ENCODE peak calls at places on chromosome 11, in eight cellular contexts. One of them, this sample, is unnamed.

GRCh38 chr11:66882540-66882939 is 25.7 kb downstream of the LRFN4 start:
- DNase-seq in BJ: no peak
- DNase-seq in RPMI7951: no peak
- DNase-seq in effector CD4-positive, alpha-beta T cell: no peak
- DNase-seq in psoas muscle: peak
- DNase-seq in SHP77: peak
- DNase-seq in NCI-H2029: peak
- DNase-seq in GM13976: no peak
- DNase-seq in this sample: no peak

GRCh38 chr11:1036931-1037330 is 413 bp upstream of the MUC6 start:
- DNase-seq in BJ: no peak
- DNase-seq in RPMI7951: no peak
- DNase-seq in effector CD4-positive, alpha-beta T cell: no peak
- DNase-seq in psoas muscle: no peak
- DNase-seq in SHP77: no peak
- DNase-seq in NCI-H2029: no peak
- DNase-seq in GM13976: no peak
- DNase-seq in this sample: no peak

GRCh38 chr11:13993096-13993760 is 30.7 kb downstream of the SPON1 start:
- DNase-seq in BJ: no peak
- DNase-seq in RPMI7951: no peak
- DNase-seq in effector CD4-positive, alpha-beta T cell: no peak
- DNase-seq in psoas muscle: no peak
- DNase-seq in SHP77: no peak
- DNase-seq in NCI-H2029: no peak
- DNase-seq in GM13976: no peak
- DNase-seq in this sample: no peak

GRCh38 chr11:123308077-123308476 is 113.0 kb upstream of the CLMP start:
- DNase-seq in BJ: peak
- DNase-seq in RPMI7951: peak
- DNase-seq in effector CD4-positive, alpha-beta T cell: no peak
- DNase-seq in psoas muscle: no peak
- DNase-seq in SHP77: no peak
- DNase-seq in NCI-H2029: peak
- DNase-seq in GM13976: no peak
- DNase-seq in this sample: no peak

GRCh38 chr11:86735462-86736302 is 63.3 kb upstream of the ME3 start:
- DNase-seq in BJ: no peak
- DNase-seq in RPMI7951: no peak
- DNase-seq in effector CD4-positive, alpha-beta T cell: no peak
- DNase-seq in psoas muscle: no peak
- DNase-seq in SHP77: no peak
- DNase-seq in NCI-H2029: no peak
- DNase-seq in GM13976: no peak
- DNase-seq in this sample: no peak

GRCh38 chr11:134049303-134049702 is 19.6 kb upstream of the JAM3 start:
- DNase-seq in BJ: no peak
- DNase-seq in RPMI7951: no peak
- DNase-seq in effector CD4-positive, alpha-beta T cell: no peak
- DNase-seq in psoas muscle: no peak
- DNase-seq in SHP77: no peak
- DNase-seq in NCI-H2029: no peak
- DNase-seq in GM13976: no peak
- DNase-seq in this sample: no peak

GRCh38 chr11:61754534-61755482 is 2.4 kb downstream of the MYRF start:
- DNase-seq in BJ: no peak
- DNase-seq in RPMI7951: no peak
- DNase-seq in effector CD4-positive, alpha-beta T cell: no peak
- DNase-seq in psoas muscle: no peak
- DNase-seq in SHP77: no peak
- DNase-seq in NCI-H2029: no peak
- DNase-seq in GM13976: no peak
- DNase-seq in this sample: no peak

GRCh38 chr11:107438148-107438547 is 19.5 kb downstream of the CWF19L2 start:
- DNase-seq in BJ: no peak
- DNase-seq in RPMI7951: no peak
- DNase-seq in effector CD4-positive, alpha-beta T cell: no peak
- DNase-seq in psoas muscle: no peak
- DNase-seq in SHP77: no peak
- DNase-seq in NCI-H2029: no peak
- DNase-seq in GM13976: no peak
- DNase-seq in this sample: no peak

GRCh38 chr11:3123316-3123715 is 41.8 kb downstream of the OSBPL5 start:
- DNase-seq in BJ: no peak
- DNase-seq in RPMI7951: no peak
- DNase-seq in effector CD4-positive, alpha-beta T cell: no peak
- DNase-seq in psoas muscle: peak
- DNase-seq in SHP77: peak
- DNase-seq in NCI-H2029: peak
- DNase-seq in GM13976: no peak
- DNase-seq in this sample: no peak

GRCh38 chr11:13448876-13449275 is 14.1 kb downstream of the BTBD10 start:
- DNase-seq in BJ: no peak
- DNase-seq in RPMI7951: no peak
- DNase-seq in effector CD4-positive, alpha-beta T cell: no peak
- DNase-seq in psoas muscle: peak
- DNase-seq in SHP77: no peak
- DNase-seq in NCI-H2029: no peak
- DNase-seq in GM13976: no peak
- DNase-seq in this sample: no peak

GRCh38 chr11:47233989-47234668 is 14.5 kb downstream of the ACP2 start:
- DNase-seq in BJ: no peak
- DNase-seq in RPMI7951: peak
- DNase-seq in effector CD4-positive, alpha-beta T cell: no peak
- DNase-seq in psoas muscle: peak
- DNase-seq in SHP77: peak
- DNase-seq in NCI-H2029: peak
- DNase-seq in GM13976: no peak
- DNase-seq in this sample: no peak

GRCh38 chr11:47189100-47189834 is 3.0 kb upstream of the PACSIN3 start:
- DNase-seq in BJ: peak
- DNase-seq in RPMI7951: peak
- DNase-seq in effector CD4-positive, alpha-beta T cell: no peak
- DNase-seq in psoas muscle: no peak
- DNase-seq in SHP77: no peak
- DNase-seq in NCI-H2029: no peak
- DNase-seq in GM13976: no peak
- DNase-seq in this sample: no peak

GRCh38 chr11:69361048-69361447 is 67.1 kb downstream of the MYEOV start:
- DNase-seq in BJ: no peak
- DNase-seq in RPMI7951: no peak
- DNase-seq in effector CD4-positive, alpha-beta T cell: no peak
- DNase-seq in psoas muscle: no peak
- DNase-seq in SHP77: no peak
- DNase-seq in NCI-H2029: no peak
- DNase-seq in GM13976: peak
- DNase-seq in this sample: no peak

GRCh38 chr11:779120-779954 is 2.0 kb upstream of the GATD1 start:
- DNase-seq in BJ: no peak
- DNase-seq in RPMI7951: no peak
- DNase-seq in effector CD4-positive, alpha-beta T cell: no peak
- DNase-seq in psoas muscle: no peak
- DNase-seq in SHP77: no peak
- DNase-seq in NCI-H2029: no peak
- DNase-seq in GM13976: no peak
- DNase-seq in this sample: no peak

GRCh38 chr11:7981758-7982157 is 5.4 kb upstream of the EIF3F start:
- DNase-seq in BJ: no peak
- DNase-seq in RPMI7951: no peak
- DNase-seq in effector CD4-positive, alpha-beta T cell: no peak
- DNase-seq in psoas muscle: no peak
- DNase-seq in SHP77: no peak
- DNase-seq in NCI-H2029: no peak
- DNase-seq in GM13976: no peak
- DNase-seq in this sample: no peak

GRCh38 chr11:57116654-57117053 is 65.1 kb upstream of the LRRC55 start:
- DNase-seq in BJ: no peak
- DNase-seq in RPMI7951: peak
- DNase-seq in effector CD4-positive, alpha-beta T cell: no peak
- DNase-seq in psoas muscle: no peak
- DNase-seq in SHP77: no peak
- DNase-seq in NCI-H2029: no peak
- DNase-seq in GM13976: peak
- DNase-seq in this sample: peak

GRCh38 chr11:71139516-71140205 is 112.7 kb downstream of the SHANK2 start:
- DNase-seq in BJ: no peak
- DNase-seq in RPMI7951: no peak
- DNase-seq in effector CD4-positive, alpha-beta T cell: no peak
- DNase-seq in psoas muscle: no peak
- DNase-seq in SHP77: no peak
- DNase-seq in NCI-H2029: peak
- DNase-seq in GM13976: no peak
- DNase-seq in this sample: no peak

GRCh38 chr11:65003282-65003681 is 6.5 kb upstream of the BATF2 start:
- DNase-seq in BJ: no peak
- DNase-seq in RPMI7951: peak
- DNase-seq in effector CD4-positive, alpha-beta T cell: no peak
- DNase-seq in psoas muscle: no peak
- DNase-seq in SHP77: no peak
- DNase-seq in NCI-H2029: no peak
- DNase-seq in GM13976: no peak
- DNase-seq in this sample: no peak

GRCh38 chr11:69321877-69322350 is 28.0 kb downstream of the MYEOV start:
- DNase-seq in BJ: peak
- DNase-seq in RPMI7951: peak
- DNase-seq in effector CD4-positive, alpha-beta T cell: no peak
- DNase-seq in psoas muscle: no peak
- DNase-seq in SHP77: no peak
- DNase-seq in NCI-H2029: no peak
- DNase-seq in GM13976: no peak
- DNase-seq in this sample: no peak

GRCh38 chr11:46120711-46121327 is 435 bp downstream of the PHF21A start:
- DNase-seq in BJ: no peak
- DNase-seq in RPMI7951: peak
- DNase-seq in effector CD4-positive, alpha-beta T cell: no peak
- DNase-seq in psoas muscle: peak
- DNase-seq in SHP77: peak
- DNase-seq in NCI-H2029: peak
- DNase-seq in GM13976: no peak
- DNase-seq in this sample: no peak

GRCh38 chr11:117179048-117179999 is 781 bp downstream of the SIDT2 start:
- DNase-seq in BJ: no peak
- DNase-seq in RPMI7951: peak
- DNase-seq in effector CD4-positive, alpha-beta T cell: peak
- DNase-seq in psoas muscle: peak
- DNase-seq in SHP77: peak
- DNase-seq in NCI-H2029: no peak
- DNase-seq in GM13976: peak
- DNase-seq in this sample: peak

GRCh38 chr11:78549624-78550409 is 24.8 kb downstream of the NARS2 start:
- DNase-seq in BJ: no peak
- DNase-seq in RPMI7951: no peak
- DNase-seq in effector CD4-positive, alpha-beta T cell: no peak
- DNase-seq in psoas muscle: no peak
- DNase-seq in SHP77: no peak
- DNase-seq in NCI-H2029: no peak
- DNase-seq in GM13976: no peak
- DNase-seq in this sample: no peak

GRCh38 chr11:70111269-70112016 is 33.3 kb downstream of the ANO1 start:
- DNase-seq in BJ: no peak
- DNase-seq in RPMI7951: peak
- DNase-seq in effector CD4-positive, alpha-beta T cell: no peak
- DNase-seq in psoas muscle: peak
- DNase-seq in SHP77: no peak
- DNase-seq in NCI-H2029: peak
- DNase-seq in GM13976: no peak
- DNase-seq in this sample: no peak

GRCh38 chr11:12139144-12139881 is 28.9 kb downstream of the MICAL2 start:
- DNase-seq in BJ: no peak
- DNase-seq in RPMI7951: peak
- DNase-seq in effector CD4-positive, alpha-beta T cell: no peak
- DNase-seq in psoas muscle: no peak
- DNase-seq in SHP77: no peak
- DNase-seq in NCI-H2029: no peak
- DNase-seq in GM13976: no peak
- DNase-seq in this sample: no peak

GRCh38 chr11:64285885-64286800 is 495 bp downstream of the GPR137 start:
- DNase-seq in BJ: no peak
- DNase-seq in RPMI7951: no peak
- DNase-seq in effector CD4-positive, alpha-beta T cell: no peak
- DNase-seq in psoas muscle: peak
- DNase-seq in SHP77: peak
- DNase-seq in NCI-H2029: peak
- DNase-seq in GM13976: no peak
- DNase-seq in this sample: no peak

GRCh38 chr11:27398413-27398780 is 35.4 kb upstream of the CCDC34 start:
- DNase-seq in BJ: no peak
- DNase-seq in RPMI7951: no peak
- DNase-seq in effector CD4-positive, alpha-beta T cell: no peak
- DNase-seq in psoas muscle: no peak
- DNase-seq in SHP77: no peak
- DNase-seq in NCI-H2029: no peak
- DNase-seq in GM13976: no peak
- DNase-seq in this sample: no peak

GRCh38 chr11:126123686-126124085 is 61.0 kb upstream of the CDON start:
- DNase-seq in BJ: no peak
- DNase-seq in RPMI7951: no peak
- DNase-seq in effector CD4-positive, alpha-beta T cell: no peak
- DNase-seq in psoas muscle: no peak
- DNase-seq in SHP77: no peak
- DNase-seq in NCI-H2029: no peak
- DNase-seq in GM13976: no peak
- DNase-seq in this sample: no peak

GRCh38 chr11:115287266-115287665 is 216.9 kb downstream of the CADM1 start:
- DNase-seq in BJ: no peak
- DNase-seq in RPMI7951: no peak
- DNase-seq in effector CD4-positive, alpha-beta T cell: no peak
- DNase-seq in psoas muscle: no peak
- DNase-seq in SHP77: peak
- DNase-seq in NCI-H2029: peak
- DNase-seq in GM13976: no peak
- DNase-seq in this sample: no peak